ENCODE peak calls at places on chromosomes 13 and 19, in seven cellular contexts. One of them, this sample, is unnamed.

GRCh38 chr19:6071103-6071485 is 39.2 kb downstream of the RFX2 start:
- DNase-seq in fibroblast of pulmonary artery: peak
- DNase-seq in GM03348: peak
- DNase-seq in natural killer cell: no peak
- DNase-seq in T-helper 2 cell: no peak
- DNase-seq in HEK293T: no peak
- DNase-seq in H1: no peak
- DNase-seq in this sample: peak

GRCh38 chr13:107351305-107351704 is 783.4 kb upstream of the ARGLU1 start:
- DNase-seq in fibroblast of pulmonary artery: peak
- DNase-seq in GM03348: no peak
- DNase-seq in natural killer cell: no peak
- DNase-seq in T-helper 2 cell: no peak
- DNase-seq in HEK293T: no peak
- DNase-seq in H1: no peak
- DNase-seq in this sample: no peak

GRCh38 chr19:45171211-45171623 is 6.8 kb downstream of the TRAPPC6A start:
- DNase-seq in fibroblast of pulmonary artery: no peak
- DNase-seq in GM03348: no peak
- DNase-seq in natural killer cell: no peak
- DNase-seq in T-helper 2 cell: no peak
- DNase-seq in HEK293T: no peak
- DNase-seq in H1: no peak
- DNase-seq in this sample: no peak

GRCh38 chr13:75550159-75550567 is 572 bp downstream of the UCHL3 start:
- DNase-seq in fibroblast of pulmonary artery: peak
- DNase-seq in GM03348: peak
- DNase-seq in natural killer cell: no peak
- DNase-seq in T-helper 2 cell: no peak
- DNase-seq in HEK293T: peak
- DNase-seq in H1: no peak
- DNase-seq in this sample: peak

GRCh38 chr19:31253816-31254551 is 95.3 kb downstream of the TSHZ3 start:
- DNase-seq in fibroblast of pulmonary artery: peak
- DNase-seq in GM03348: peak
- DNase-seq in natural killer cell: no peak
- DNase-seq in T-helper 2 cell: no peak
- DNase-seq in HEK293T: no peak
- DNase-seq in H1: no peak
- DNase-seq in this sample: peak

GRCh38 chr13:48667136-48667535 is 13.4 kb downstream of the CYSLTR2 start:
- DNase-seq in fibroblast of pulmonary artery: no peak
- DNase-seq in GM03348: no peak
- DNase-seq in natural killer cell: no peak
- DNase-seq in T-helper 2 cell: no peak
- DNase-seq in HEK293T: no peak
- DNase-seq in H1: no peak
- DNase-seq in this sample: no peak

GRCh38 chr13:30108216-30108912 is 199.0 kb downstream of the KATNAL1 start:
- DNase-seq in fibroblast of pulmonary artery: no peak
- DNase-seq in GM03348: no peak
- DNase-seq in natural killer cell: no peak
- DNase-seq in T-helper 2 cell: no peak
- DNase-seq in HEK293T: no peak
- DNase-seq in H1: no peak
- DNase-seq in this sample: no peak

GRCh38 chr19:20478936-20479335 is 86.6 kb downstream of the ZNF737 start:
- DNase-seq in fibroblast of pulmonary artery: no peak
- DNase-seq in GM03348: no peak
- DNase-seq in natural killer cell: no peak
- DNase-seq in T-helper 2 cell: no peak
- DNase-seq in HEK293T: no peak
- DNase-seq in H1: no peak
- DNase-seq in this sample: no peak

GRCh38 chr19:4328243-4328990 is 10.2 kb downstream of the STAP2 start:
- DNase-seq in fibroblast of pulmonary artery: peak
- DNase-seq in GM03348: peak
- DNase-seq in natural killer cell: peak
- DNase-seq in T-helper 2 cell: peak
- DNase-seq in HEK293T: peak
- DNase-seq in H1: peak
- DNase-seq in this sample: peak

GRCh38 chr19:56725829-56726424 is 54.4 kb upstream of the ZNF835 start:
- DNase-seq in fibroblast of pulmonary artery: peak
- DNase-seq in GM03348: no peak
- DNase-seq in natural killer cell: no peak
- DNase-seq in T-helper 2 cell: no peak
- DNase-seq in HEK293T: no peak
- DNase-seq in H1: no peak
- DNase-seq in this sample: no peak

GRCh38 chr13:25581351-25581750 is 209.6 kb downstream of the ATP8A2 start:
- DNase-seq in fibroblast of pulmonary artery: no peak
- DNase-seq in GM03348: no peak
- DNase-seq in natural killer cell: no peak
- DNase-seq in T-helper 2 cell: no peak
- DNase-seq in HEK293T: no peak
- DNase-seq in H1: no peak
- DNase-seq in this sample: no peak

GRCh38 chr13:62360609-62361008 is 945.0 kb upstream of the PCDH20 start:
- DNase-seq in fibroblast of pulmonary artery: no peak
- DNase-seq in GM03348: no peak
- DNase-seq in natural killer cell: no peak
- DNase-seq in T-helper 2 cell: no peak
- DNase-seq in HEK293T: peak
- DNase-seq in H1: no peak
- DNase-seq in this sample: no peak

GRCh38 chr13:99417151-99417820 is 84.0 kb upstream of the TM9SF2 start:
- DNase-seq in fibroblast of pulmonary artery: no peak
- DNase-seq in GM03348: no peak
- DNase-seq in natural killer cell: no peak
- DNase-seq in T-helper 2 cell: no peak
- DNase-seq in HEK293T: no peak
- DNase-seq in H1: no peak
- DNase-seq in this sample: no peak

GRCh38 chr13:96082640-96083039 is 7.3 kb upstream of the HS6ST3 start:
- DNase-seq in fibroblast of pulmonary artery: no peak
- DNase-seq in GM03348: no peak
- DNase-seq in natural killer cell: no peak
- DNase-seq in T-helper 2 cell: no peak
- DNase-seq in HEK293T: no peak
- DNase-seq in H1: no peak
- DNase-seq in this sample: no peak

GRCh38 chr19:3801412-3802096 is 15.4 kb upstream of the MATK start:
- DNase-seq in fibroblast of pulmonary artery: no peak
- DNase-seq in GM03348: peak
- DNase-seq in natural killer cell: peak
- DNase-seq in T-helper 2 cell: peak
- DNase-seq in HEK293T: no peak
- DNase-seq in H1: no peak
- DNase-seq in this sample: no peak

GRCh38 chr13:48159436-48160225 is 64.7 kb upstream of the MED4 start:
- DNase-seq in fibroblast of pulmonary artery: no peak
- DNase-seq in GM03348: peak
- DNase-seq in natural killer cell: no peak
- DNase-seq in T-helper 2 cell: no peak
- DNase-seq in HEK293T: no peak
- DNase-seq in H1: peak
- DNase-seq in this sample: peak

GRCh38 chr13:103961129-103961528 is 894.9 kb upstream of the SLC10A2 start:
- DNase-seq in fibroblast of pulmonary artery: no peak
- DNase-seq in GM03348: no peak
- DNase-seq in natural killer cell: no peak
- DNase-seq in T-helper 2 cell: no peak
- DNase-seq in HEK293T: no peak
- DNase-seq in H1: no peak
- DNase-seq in this sample: no peak

GRCh38 chr13:36432106-36432544 is at the start of gene CCNA1:
- DNase-seq in fibroblast of pulmonary artery: peak
- DNase-seq in GM03348: no peak
- DNase-seq in natural killer cell: no peak
- DNase-seq in T-helper 2 cell: no peak
- DNase-seq in HEK293T: peak
- DNase-seq in H1: peak
- DNase-seq in this sample: peak

GRCh38 chr19:15283141-15283885 is 49.0 kb downstream of the BRD4 start:
- DNase-seq in fibroblast of pulmonary artery: peak
- DNase-seq in GM03348: peak
- DNase-seq in natural killer cell: no peak
- DNase-seq in T-helper 2 cell: peak
- DNase-seq in HEK293T: no peak
- DNase-seq in H1: no peak
- DNase-seq in this sample: peak

GRCh38 chr19:2201473-2202148 is 34.5 kb downstream of the PLEKHJ1 start:
- DNase-seq in fibroblast of pulmonary artery: no peak
- DNase-seq in GM03348: no peak
- DNase-seq in natural killer cell: no peak
- DNase-seq in T-helper 2 cell: no peak
- DNase-seq in HEK293T: no peak
- DNase-seq in H1: no peak
- DNase-seq in this sample: no peak

GRCh38 chr13:103140001-103140671 is 73.9 kb upstream of the SLC10A2 start:
- DNase-seq in fibroblast of pulmonary artery: peak
- DNase-seq in GM03348: no peak
- DNase-seq in natural killer cell: no peak
- DNase-seq in T-helper 2 cell: no peak
- DNase-seq in HEK293T: peak
- DNase-seq in H1: no peak
- DNase-seq in this sample: no peak

GRCh38 chr19:42269518-42270345 is 680 bp downstream of the CIC start:
- DNase-seq in fibroblast of pulmonary artery: no peak
- DNase-seq in GM03348: no peak
- DNase-seq in natural killer cell: peak
- DNase-seq in T-helper 2 cell: no peak
- DNase-seq in HEK293T: no peak
- DNase-seq in H1: no peak
- DNase-seq in this sample: no peak

GRCh38 chr13:103178986-103179695 is 112.9 kb upstream of the SLC10A2 start:
- DNase-seq in fibroblast of pulmonary artery: no peak
- DNase-seq in GM03348: no peak
- DNase-seq in natural killer cell: no peak
- DNase-seq in T-helper 2 cell: no peak
- DNase-seq in HEK293T: no peak
- DNase-seq in H1: no peak
- DNase-seq in this sample: no peak

GRCh38 chr13:113918981-113919646 is 54.8 kb downstream of the C13orf46 start:
- DNase-seq in fibroblast of pulmonary artery: no peak
- DNase-seq in GM03348: no peak
- DNase-seq in natural killer cell: no peak
- DNase-seq in T-helper 2 cell: no peak
- DNase-seq in HEK293T: no peak
- DNase-seq in H1: no peak
- DNase-seq in this sample: no peak

This sample was measured in MG63.